ENCODE peak calls at places on chromosome 10, in four cellular contexts. One of them, this sample, is unnamed.

GRCh38 chr10:44415121-44415520 is 30.2 kb upstream of the CXCL12 start:
- DNase-seq in head of caudate nucleus: no peak
- DNase-seq in left kidney: no peak
- DNase-seq in activated CD8-positive, alpha-beta memory T cell treated with anti-CD3 and anti-CD28 coated beads for 48 hours: no peak
- DNase-seq in this sample: no peak

GRCh38 chr10:19921300-19922140 is 105.3 kb downstream of the PLXDC2 start:
- DNase-seq in head of caudate nucleus: no peak
- DNase-seq in left kidney: no peak
- DNase-seq in activated CD8-positive, alpha-beta memory T cell treated with anti-CD3 and anti-CD28 coated beads for 48 hours: no peak
- DNase-seq in this sample: no peak

GRCh38 chr10:119315128-119316001 is 108.0 kb downstream of the GRK5 start:
- DNase-seq in head of caudate nucleus: peak
- DNase-seq in left kidney: peak
- DNase-seq in activated CD8-positive, alpha-beta memory T cell treated with anti-CD3 and anti-CD28 coated beads for 48 hours: no peak
- DNase-seq in this sample: no peak

GRCh38 chr10:69394020-69394419 is 22.7 kb downstream of the TACR2 start:
- DNase-seq in head of caudate nucleus: no peak
- DNase-seq in left kidney: no peak
- DNase-seq in activated CD8-positive, alpha-beta memory T cell treated with anti-CD3 and anti-CD28 coated beads for 48 hours: no peak
- DNase-seq in this sample: no peak

GRCh38 chr10:109961181-109962001 is 38.1 kb upstream of the XPNPEP1 start:
- DNase-seq in head of caudate nucleus: no peak
- DNase-seq in left kidney: peak
- DNase-seq in activated CD8-positive, alpha-beta memory T cell treated with anti-CD3 and anti-CD28 coated beads for 48 hours: no peak
- DNase-seq in this sample: no peak

GRCh38 chr10:35409094-35409582 is 72.8 kb downstream of the CCNY start:
- DNase-seq in head of caudate nucleus: peak
- DNase-seq in left kidney: peak
- DNase-seq in activated CD8-positive, alpha-beta memory T cell treated with anti-CD3 and anti-CD28 coated beads for 48 hours: no peak
- DNase-seq in this sample: no peak

GRCh38 chr10:121216721-121217181 is 365.6 kb downstream of the WDR11 start:
- DNase-seq in head of caudate nucleus: peak
- DNase-seq in left kidney: no peak
- DNase-seq in activated CD8-positive, alpha-beta memory T cell treated with anti-CD3 and anti-CD28 coated beads for 48 hours: no peak
- DNase-seq in this sample: no peak

GRCh38 chr10:62380002-62380401 is 5.8 kb downstream of the ZNF365 start:
- DNase-seq in head of caudate nucleus: no peak
- DNase-seq in left kidney: no peak
- DNase-seq in activated CD8-positive, alpha-beta memory T cell treated with anti-CD3 and anti-CD28 coated beads for 48 hours: no peak
- DNase-seq in this sample: no peak

GRCh38 chr10:17831896-17832295 is 22.7 kb downstream of the MRC1 start:
- DNase-seq in head of caudate nucleus: no peak
- DNase-seq in left kidney: peak
- DNase-seq in activated CD8-positive, alpha-beta memory T cell treated with anti-CD3 and anti-CD28 coated beads for 48 hours: no peak
- DNase-seq in this sample: no peak